ENCODE peak calls at places on chromosome 17, in nine cellular contexts. E, N, Z, B, W, M, F, A and O are unnamed samples.

GRCh38 chr17:82356845-82357355 is 2.1 kb upstream of the TEX19 start:
- DNase-seq in E (no peak), W (no peak), M (no peak), B (no peak), F (no peak), N (no peak), Z (no peak), A (no peak), O (no peak)

GRCh38 chr17:67855504-67856324 is 30.4 kb downstream of the BPTF start:
- DNase-seq in W (no peak), B (no peak), N (no peak), E (no peak), Z (no peak), A (no peak), F (no peak), M (no peak), O (no peak)

GRCh38 chr17:62573480-62574117 is 53.9 kb upstream of the MRC2 start:
- DNase-seq in N (no peak), W (no peak), B (peak; percentile 28), Z (no peak), E (no peak), M (no peak), F (no peak), A (no peak), O (no peak)

GRCh38 chr17:52170963-52171572 is 12.6 kb upstream of the CA10 start:
- DNase-seq in W (no peak), N (no peak), A (no peak), F (no peak), E (no peak), M (peak; percentile 50), B (no peak), Z (peak; percentile 37), O (no peak)

GRCh38 chr17:54900457-54901229 is at the start of gene TOM1L1:
- DNase-seq in N (no peak), M (peak; percentile 82), E (no peak), Z (peak; percentile 87), W (peak; percentile 53), B (peak; percentile 46), F (peak; percentile 54), A (no peak), O (peak; percentile 64)

GRCh38 chr17:58329808-58330543 is 1.4 kb upstream of the TSPOAP1 start:
- DNase-seq in N (no peak), M (no peak), W (no peak), B (no peak), F (no peak), E (no peak), A (no peak), Z (no peak), O (no peak)

GRCh38 chr17:13594310-13594709 is 7.4 kb downstream of the HS3ST3A1 start:
- DNase-seq in A (no peak), W (no peak), F (no peak), E (no peak), M (no peak), B (no peak), Z (no peak), N (peak; percentile 21), O (no peak)

GRCh38 chr17:35312790-35313711 is 60.4 kb downstream of the SLFN11 start:
- DNase-seq in B (peak; percentile 73), E (peak; percentile 46), W (peak; percentile 81), F (peak; percentile 18), Z (peak; percentile 35), M (peak; percentile 43), A (peak; percentile 77), N (peak; percentile 42), O (peak; percentile 24)

GRCh38 chr17:62665599-62665998 is 38.1 kb downstream of the MRC2 start:
- DNase-seq in B (no peak), Z (no peak), A (no peak), F (no peak), W (no peak), E (no peak), M (no peak), N (no peak), O (no peak)

GRCh38 chr17:59329558-59330313 is 1.7 kb upstream of the YPEL2 start:
- DNase-seq in Z (peak; percentile 63), M (peak; percentile 63), F (no peak), N (peak; percentile 59), A (no peak), W (peak; percentile 84), B (peak; percentile 75), E (peak; percentile 63), O (peak; percentile 61)

GRCh38 chr17:40510328-40510648 is 8.9 kb upstream of the TNS4 start:
- DNase-seq in A (no peak), M (no peak), N (no peak), F (no peak), Z (no peak), B (peak; percentile 68), W (no peak), E (no peak), O (no peak)

GRCh38 chr17:74758846-74759163 is 10.4 kb downstream of the NHERF1 start:
- DNase-seq in N (no peak), E (no peak), B (peak; percentile 27), M (no peak), W (no peak), Z (no peak), F (no peak), A (no peak), O (no peak)
- TF ChIP-seq CTCF in N (no peak), E (no peak), B (no peak), M (no peak), W (no peak), Z (no peak), F (no peak), A (no peak), O (no peak)

GRCh38 chr17:47895856-47896671 is at the start of gene SP2:
- DNase-seq in F (peak; percentile 88), M (peak; percentile 98), B (peak; percentile 100), Z (peak; percentile 100), N (peak; percentile 100), E (peak; percentile 100), W (peak; percentile 100), A (peak; percentile 98), O (peak; percentile 99)
- TF ChIP-seq CTCF in F (no peak), M (no peak), B (no peak), Z (no peak), N (peak; percentile 2), E (no peak), W (peak; percentile 11), A (no peak), O (no peak)

DNA sequence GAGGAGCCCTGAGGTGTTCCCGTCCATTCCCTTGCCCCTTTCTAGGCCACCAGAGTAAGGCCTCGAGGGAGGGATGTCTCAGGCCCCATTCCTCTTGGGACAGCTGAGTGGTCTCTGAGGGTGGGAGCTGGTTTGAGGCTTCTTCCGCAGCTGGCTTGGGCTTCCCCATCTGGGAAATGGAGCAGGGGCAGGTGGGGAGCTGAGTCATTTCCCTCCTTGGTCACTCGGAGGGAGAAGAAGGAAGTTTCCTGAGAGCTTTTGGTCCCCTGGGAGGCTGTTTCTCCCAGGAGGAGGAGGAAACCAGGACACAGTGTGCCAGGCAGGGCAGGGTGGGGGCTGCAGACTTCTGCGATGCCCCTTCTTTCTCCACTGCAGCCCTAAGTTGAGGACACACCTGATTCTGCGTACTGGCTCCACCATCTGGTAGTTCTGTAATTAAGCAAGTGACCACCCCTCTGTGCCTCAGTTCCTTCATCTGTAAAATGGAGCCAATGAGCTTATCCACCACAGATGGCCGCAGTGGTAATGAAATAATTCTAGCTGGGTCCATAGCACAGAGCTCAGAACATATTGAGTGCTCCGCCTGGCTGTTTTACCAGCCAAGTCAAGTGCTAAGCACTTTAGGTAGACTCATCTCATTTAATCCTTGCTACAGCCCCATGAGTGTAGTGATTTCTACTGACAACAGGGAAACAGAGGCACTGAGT is 1.5 kb upstream of the KCNJ12 start:
- DNase-seq in A (no peak), E (no peak), W (no peak), Z (no peak), F (no peak), N (no peak), M (no peak), B (no peak), O (no peak)
- TF ChIP-seq CTCF in A (no peak), E (no peak), W (no peak), Z (no peak), F (no peak), N (no peak), M (no peak), B (no peak), O (peak; percentile 20)

GRCh38 chr17:29619251-29619650 is 3.5 kb downstream of the CORO6 start:
- DNase-seq in Z (no peak), A (no peak), N (no peak), E (no peak), M (no peak), W (peak; percentile 59), B (peak; percentile 36), F (no peak), O (no peak)
- TF ChIP-seq CTCF in Z (no peak), A (no peak), N (peak; percentile 36), E (peak; percentile 11), M (no peak), W (no peak), B (peak; percentile 50), F (peak; percentile 36), O (peak; percentile 58)

GRCh38 chr17:880074-880870 is 98.1 kb downstream of the MRM3 start:
- DNase-seq in M (no peak), N (no peak), F (no peak), W (no peak), Z (no peak), A (no peak), E (no peak), B (peak; percentile 25), O (no peak)

GRCh38 chr17:871731-872517 is 89.8 kb downstream of the MRM3 start:
- DNase-seq in Z (no peak), W (no peak), B (no peak), F (no peak), E (no peak), A (no peak), N (no peak), M (no peak), O (no peak)

GRCh38 chr17:879546-879945 is 97.4 kb downstream of the MRM3 start:
- DNase-seq in A (peak; percentile 39), N (no peak), M (peak; percentile 60), F (no peak), E (no peak), B (peak; percentile 48), W (peak; percentile 68), Z (peak; percentile 89), O (peak; percentile 83)

GRCh38 chr17:872843-873242 is 90.7 kb downstream of the MRM3 start:
- DNase-seq in W (no peak), M (no peak), E (no peak), B (no peak), F (no peak), A (no peak), N (no peak), Z (no peak), O (no peak)

GRCh38 chr17:876272-876671 is 94.1 kb downstream of the MRM3 start:
- DNase-seq in B (no peak), M (no peak), E (no peak), A (peak; percentile 3), Z (no peak), F (no peak), W (no peak), N (no peak), O (no peak)
- TF ChIP-seq CTCF in B (no peak), M (no peak), E (no peak), A (no peak), Z (no peak), F (no peak), W (no peak), N (no peak), O (no peak)